ENCODE peak calls at places on chromosomes 12 and 14, in nine cellular contexts. G is CD8-positive, alpha-beta memory T cell; Z is mesendoderm; L is right cardiac atrium; T is cardiac fibroblast; D is A549; B is choroid plexus epithelial cell; P is CD4-positive, CD25-positive, alpha-beta regulatory T cell; S is BE2C. F is an unnamed sample.

GRCh38 chr14:75513911-75514672 is 8.2 kb upstream of the BATF start:
- DNase-seq in Z (no peak), B (no peak), P (peak), T (no peak), S (no peak), D (no peak), G (no peak), L (no peak), F (no peak)

GRCh38 chr12:20798561-20798960 is 11.9 kb upstream of the SLCO1B3 start:
- DNase-seq in Z (peak), D (peak), G (no peak), T (peak), P (peak), S (no peak), L (no peak), B (peak), F (no peak)

GRCh38 chr12:12561305-12562015 is 1.2 kb downstream of the DUSP16 start:
- DNase-seq in P (peak), B (peak), L (peak), T (peak), D (peak), S (peak), G (peak), Z (peak), F (no peak)

GRCh38 chr14:55720796-55721195 is 140.8 kb downstream of the KTN1 start:
- DNase-seq in D (no peak), G (no peak), Z (no peak), P (no peak), S (no peak), T (peak), L (no peak), B (no peak), F (no peak)

GRCh38 chr14:20305265-20306078 is at the start of gene TTC5:
- DNase-seq in P (peak), D (peak), B (peak), L (peak), S (peak), Z (peak), G (peak), T (peak), F (peak)

GRCh38 chr12:58310368-58310767 is 369.0 kb downstream of the ATP23 start:
- DNase-seq in G (no peak), L (no peak), T (peak), B (peak), Z (no peak), P (no peak), D (peak), S (no peak), F (peak)

GRCh38 chr14:101465795-101466448 is 95.4 kb upstream of the DIO3 start:
- DNase-seq in G (no peak), P (no peak), D (no peak), T (no peak), S (no peak), L (no peak), B (no peak), Z (no peak), F (no peak)

GRCh38 chr14:71169028-71169427 is 261.8 kb downstream of the PCNX1 start:
- DNase-seq in Z (no peak), B (no peak), G (no peak), P (peak), D (peak), S (no peak), L (no peak), T (no peak), F (no peak)

GRCh38 chr14:101880016-101880297 is 84.4 kb upstream of the DYNC1H1 start:
- DNase-seq in D (no peak), Z (no peak), T (no peak), G (no peak), S (no peak), B (no peak), L (no peak), P (no peak), F (no peak)

GRCh38 chr12:3115078-3115477 is 37.9 kb downstream of the TSPAN9 start:
- DNase-seq in T (no peak), P (no peak), B (no peak), S (no peak), G (no peak), D (no peak), L (no peak), Z (no peak), F (no peak)

GRCh38 chr12:28497889-28498411 is 307.7 kb downstream of the CCDC91 start:
- DNase-seq in B (peak), T (peak), L (no peak), Z (no peak), G (no peak), D (peak), S (no peak), P (peak), F (no peak)

GRCh38 chr12:50296554-50296953 is 13.2 kb upstream of the LIMA1 start:
- DNase-seq in L (no peak), S (no peak), P (no peak), T (no peak), D (no peak), G (no peak), Z (no peak), B (no peak), F (no peak)

GRCh38 chr14:54772451-54772881 is 130.2 kb downstream of the GCH1 start:
- DNase-seq in G (no peak), D (no peak), T (peak), S (no peak), L (no peak), Z (no peak), P (no peak), B (peak), F (no peak)

GRCh38 chr12:12715459-12716150 is 1.6 kb upstream of the CDKN1B start:
- DNase-seq in P (peak), B (peak), G (no peak), T (no peak), S (no peak), L (no peak), D (peak), Z (no peak), F (no peak)

GRCh38 chr12:63064080-63064479 is 86.9 kb downstream of the AVPR1A start:
- DNase-seq in L (no peak), S (no peak), D (no peak), B (peak), G (no peak), Z (no peak), T (peak), P (no peak), F (no peak)

GRCh38 chr12:69885656-69886055 is 60.6 kb downstream of the MYRFL start:
- DNase-seq in D (no peak), P (no peak), S (no peak), B (no peak), G (no peak), T (no peak), L (no peak), Z (no peak), F (no peak)
- H3K4me3 ChIP-seq in D (no peak), P (no peak), S (no peak), B (no peak), G (no peak), T (no peak), L (no peak), Z (no peak), F (no peak)

GRCh38 chr12:85279449-85280137 is 427 bp upstream of the ALX1 start:
- DNase-seq in P (no peak), B (peak), Z (peak), L (peak), D (no peak), S (no peak), T (no peak), G (no peak), F (no peak)
- H3K4me3 ChIP-seq in P (no peak), B (peak), Z (peak), L (peak), D (peak), S (no peak), T (peak), G (no peak), F (peak)

GRCh38 chr12:51855586-51856428 is 7.3 kb upstream of the FIGNL2 start:
- DNase-seq in D (no peak), P (no peak), S (no peak), G (no peak), T (peak), Z (peak), L (peak), B (no peak), F (no peak)
- H3K4me3 ChIP-seq in D (no peak), P (no peak), S (no peak), G (no peak), T (no peak), Z (peak), L (no peak), B (no peak), F (peak)

DNA sequence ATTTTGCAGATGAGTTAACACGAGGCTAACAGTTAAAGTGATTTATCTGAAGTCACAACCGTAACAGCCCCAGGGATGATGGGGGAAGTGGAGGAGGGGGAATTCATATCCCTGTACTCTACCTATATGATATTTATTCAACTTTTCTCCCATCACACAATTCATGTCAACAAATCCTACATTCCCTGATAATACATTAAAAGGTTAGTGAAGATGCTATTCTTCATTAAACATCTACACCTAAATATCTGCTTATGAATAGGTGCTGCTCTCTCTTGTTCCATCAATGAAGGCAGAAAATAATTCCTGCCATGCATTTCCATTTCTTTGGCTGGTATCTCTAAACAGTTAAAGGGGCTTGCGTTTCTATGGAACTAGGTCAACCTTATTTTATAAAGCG is 6.8 kb downstream of the YBX3 start:
- DNase-seq in S (no peak), B (no peak), T (no peak), L (no peak), D (no peak), G (no peak), P (no peak), Z (no peak), F (no peak)
- H3K4me3 ChIP-seq in S (no peak), B (peak), T (peak), L (no peak), D (no peak), G (no peak), P (no peak), Z (no peak), F (peak)

DNA sequence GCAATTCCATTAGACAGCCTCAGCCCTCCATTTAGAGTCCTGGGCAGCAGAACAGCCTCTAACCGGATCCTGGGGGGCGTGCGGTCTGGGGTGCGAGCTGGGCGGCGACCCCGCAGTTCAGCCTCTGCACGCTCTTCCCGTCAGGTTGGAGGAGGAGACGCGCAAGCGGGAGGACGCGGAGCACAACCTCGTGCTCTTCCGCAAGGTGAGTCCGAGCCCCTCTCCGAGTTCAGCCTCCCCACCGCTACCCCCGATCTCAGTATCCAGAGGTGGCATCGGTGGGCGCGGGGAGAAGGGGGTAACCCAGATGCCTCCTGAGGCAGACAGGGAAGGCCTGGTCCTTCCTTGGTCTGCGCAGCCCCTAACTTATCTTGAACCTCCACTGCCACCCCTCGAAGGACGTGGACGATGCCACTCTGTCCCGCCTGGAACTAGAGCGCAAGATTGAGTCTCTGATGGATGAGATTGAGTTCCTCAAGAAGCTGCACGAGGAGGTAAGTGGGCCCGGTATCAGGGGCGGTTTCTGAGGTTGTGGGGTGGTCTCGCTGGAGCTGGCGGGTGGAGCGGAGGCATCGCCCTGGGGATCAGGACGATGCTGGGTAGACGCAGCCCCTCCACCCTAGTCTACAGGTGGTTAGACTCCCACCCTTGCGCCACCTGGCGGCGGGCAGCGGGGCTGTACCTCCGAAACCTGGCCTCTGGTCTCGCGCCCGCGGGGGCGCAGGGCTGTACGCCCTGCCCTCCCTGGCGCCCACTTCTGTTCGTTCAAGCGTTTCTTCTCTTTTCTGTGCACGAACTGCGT is 1.3 kb downstream of the PRPH start:
- DNase-seq in Z (peak), L (peak), T (no peak), B (no peak), D (peak), G (peak), S (peak), P (peak), F (no peak)
- H3K4me3 ChIP-seq in Z (no peak), L (no peak), T (no peak), B (no peak), D (peak), G (peak), S (peak), P (no peak), F (no peak)

GRCh38 chr14:21704340-21704737 is 30.7 kb upstream of the OR4E1 start:
- DNase-seq in T (no peak), P (no peak), Z (peak), B (no peak), S (no peak), L (no peak), D (no peak), G (no peak), F (no peak)
- H3K4me3 ChIP-seq in T (no peak), P (no peak), Z (no peak), B (no peak), S (no peak), L (no peak), D (no peak), G (no peak), F (no peak)

DNA sequence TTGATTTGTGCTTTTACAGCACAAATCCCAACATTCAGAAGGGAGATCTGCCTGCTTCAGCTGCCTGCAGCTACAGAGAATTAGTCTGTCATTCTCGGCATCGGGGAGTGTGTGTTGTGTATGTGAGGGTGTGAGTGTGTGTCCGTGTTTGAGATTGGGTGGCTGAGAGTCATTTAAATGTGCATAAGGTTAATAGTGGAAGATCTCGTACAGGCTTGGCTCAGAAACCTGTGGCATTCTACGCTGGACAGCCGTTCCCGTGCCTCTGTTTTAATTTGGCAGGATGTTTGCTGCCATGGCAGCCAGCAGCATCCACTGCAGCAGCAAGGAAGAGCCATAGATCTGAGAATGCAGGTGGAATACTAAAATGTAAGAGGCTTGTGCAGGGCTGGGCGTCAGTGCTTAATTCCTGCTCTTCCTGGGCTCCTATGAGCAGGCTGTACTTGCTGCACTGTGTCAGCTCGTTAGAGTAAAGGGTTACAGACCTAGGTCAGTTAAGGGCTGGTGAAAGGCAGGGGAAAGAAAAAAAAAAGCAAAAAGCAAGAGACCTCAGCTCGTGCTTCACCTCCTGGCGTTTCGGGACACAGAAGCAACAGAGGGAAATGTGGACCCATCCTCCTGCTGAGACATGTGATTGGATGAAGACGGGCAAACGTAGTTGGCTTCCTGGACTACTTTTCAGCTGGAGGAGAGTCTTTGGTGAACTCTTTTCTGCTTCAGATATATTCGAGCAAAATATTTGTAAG is 205.4 kb downstream of the NAV3 start:
- DNase-seq in Z (no peak), D (no peak), S (no peak), L (no peak), T (peak), G (no peak), P (no peak), B (no peak), F (no peak)
- H3K4me3 ChIP-seq in Z (no peak), D (no peak), S (no peak), L (no peak), T (no peak), G (no peak), P (no peak), B (peak), F (no peak)